ENCODE peak calls at places on chromosomes 12 and 14, in nine cellular contexts. J is foreskin melanocyte; K is left kidney; U is thoracic aorta; I is colonic mucosa; W is activated T-helper 9 cell treated with anti-CD3 and anti-CD28 coated beads, Interleukin-2, amount 50 U/mL, for 16 hours; G is posterior cingulate gyrus; X is activated T-helper 1 cell treated with anti-CD3 and anti-CD28 coated beads, Interleukin-2, amount 50 U/mL, for 16 hours; T is activated CD4-positive, alpha-beta T cell treated with anti-CD3 and anti-CD28 coated beads for 1 hour. N is an unnamed sample.

GRCh38 chr14:44962573-44963528 is 861 bp downstream of the TOGARAM1 start:
- DNase-seq in J (no peak), K (peak; percentile 85), U (peak; percentile 7), I (peak; percentile 60), W (peak; percentile 8), G (peak; percentile 36), X (peak; percentile 5), T (no peak), N (no peak)

GRCh38 chr14:99517046-99517642 is 35.9 kb downstream of the CCNK start:
- DNase-seq in J (no peak), K (no peak), U (no peak), I (no peak), W (no peak), G (no peak), X (no peak), T (no peak), N (no peak)

GRCh38 chr14:26702721-26703250 is 105.0 kb upstream of the NOVA1 start:
- DNase-seq in J (no peak), K (no peak), U (no peak), I (no peak), W (no peak), G (no peak), X (no peak), T (no peak), N (no peak)

GRCh38 chr14:53848851-53849250 is 107.8 kb downstream of the BMP4 start:
- DNase-seq in J (no peak), K (no peak), U (no peak), I (no peak), W (no peak), G (no peak), X (no peak), T (no peak), N (no peak)

GRCh38 chr14:102777711-102778615 is 714 bp downstream of the TRAF3 start:
- DNase-seq in J (no peak), K (peak; percentile 47), U (no peak), I (no peak), W (peak; percentile 15), G (no peak), X (no peak), T (no peak), N (no peak)

GRCh38 chr14:49173765-49174373 is 412.3 kb downstream of the RPS29 start:
- DNase-seq in J (peak; percentile 56), K (peak; percentile 87), U (no peak), I (peak; percentile 59), W (no peak), G (no peak), X (no peak), T (no peak), N (peak; percentile 14)

GRCh38 chr14:103512701-103513611 is 9.7 kb downstream of the CKB start:
- DNase-seq in J (no peak), K (peak; percentile 66), U (peak; percentile 76), I (peak; percentile 68), W (no peak), G (peak; percentile 80), X (no peak), T (no peak), N (no peak)

GRCh38 chr12:63306476-63306875 is 155.5 kb upstream of the AVPR1A start:
- DNase-seq in J (no peak), K (peak; percentile 40), U (no peak), I (no peak), W (no peak), G (no peak), X (no peak), T (no peak), N (no peak)

GRCh38 chr12:103529306-103529705 is 33.5 kb upstream of the C12orf42 start:
- DNase-seq in J (no peak), K (peak; percentile 73), U (no peak), I (no peak), W (no peak), G (no peak), X (no peak), T (no peak), N (no peak)

GRCh38 chr12:127293507-127294310 is 973.3 kb upstream of the TMEM132C start:
- DNase-seq in J (peak; percentile 22), K (peak; percentile 63), U (no peak), I (peak; percentile 40), W (peak; percentile 13), G (peak; percentile 20), X (peak; percentile 6), T (peak; percentile 24), N (peak; percentile 16)

GRCh38 chr12:52004042-52004648 is 2.6 kb upstream of the TAMALIN start:
- DNase-seq in J (no peak), K (peak; percentile 77), U (no peak), I (peak; percentile 74), W (no peak), G (peak; percentile 61), X (no peak), T (no peak), N (no peak)

GRCh38 chr12:89024580-89024979 is 327.7 kb downstream of the DUSP6 start:
- DNase-seq in J (no peak), K (no peak), U (no peak), I (no peak), W (no peak), G (no peak), X (no peak), T (no peak), N (no peak)

GRCh38 chr14:103097244-103097993 is 2.9 kb downstream of the EXOC3L4 start:
- DNase-seq in J (no peak), K (no peak), U (no peak), I (no peak), W (no peak), G (no peak), X (no peak), T (no peak), N (no peak)